ENCODE peak calls at places on chromosomes 6 and 20, in four cellular contexts. One of them, this sample, is unnamed.

GRCh38 chr20:44552950-44553908 is 29.1 kb upstream of the PKIG start:
- DNase-seq in K562: no peak
- DNase-seq in GM12878: no peak
- DNase-seq in HL-60: no peak
- DNase-seq in this sample: no peak

GRCh38 chr6:2659882-2660281 is 90.8 kb downstream of the MYLK4 start:
- DNase-seq in HL-60: no peak
- DNase-seq in GM12878: no peak
- DNase-seq in K562: no peak
- DNase-seq in this sample: no peak

GRCh38 chr6:11774392-11774791 is 4.2 kb downstream of the ADTRP start:
- DNase-seq in K562: no peak
- DNase-seq in GM12878: no peak
- DNase-seq in HL-60: no peak
- DNase-seq in this sample: no peak

GRCh38 chr20:59820204-59821041 is 113.0 kb downstream of the SYCP2 start:
- DNase-seq in K562: no peak
- DNase-seq in GM12878: no peak
- DNase-seq in HL-60: no peak
- DNase-seq in this sample: no peak

GRCh38 chr6:40232698-40233097 is 298.4 kb upstream of the MOCS1 start:
- DNase-seq in K562: no peak
- DNase-seq in HL-60: no peak
- DNase-seq in GM12878: no peak
- DNase-seq in this sample: no peak

GRCh38 chr20:60038400-60038799 is 80.2 kb downstream of the CDH26 start:
- DNase-seq in HL-60: no peak
- DNase-seq in K562: no peak
- DNase-seq in GM12878: no peak
- DNase-seq in this sample: no peak

GRCh38 chr6:149887343-149887742 is 10.6 kb downstream of the RAET1E start:
- DNase-seq in HL-60: no peak
- DNase-seq in GM12878: no peak
- DNase-seq in K562: no peak
- DNase-seq in this sample: no peak

GRCh38 chr6:46118836-46119235 is 11.0 kb upstream of the ENPP4 start:
- DNase-seq in GM12878: no peak
- DNase-seq in K562: no peak
- DNase-seq in HL-60: no peak
- DNase-seq in this sample: no peak

GRCh38 chr6:30573113-30573512 is 1.9 kb downstream of the ABCF1 start:
- DNase-seq in HL-60: no peak
- DNase-seq in GM12878: no peak
- DNase-seq in K562: no peak
- DNase-seq in this sample: no peak

GRCh38 chr6:112330071-112330876 is 16.9 kb upstream of the RFPL4B start:
- DNase-seq in K562: no peak
- DNase-seq in HL-60: no peak
- DNase-seq in GM12878: no peak
- DNase-seq in this sample: no peak

GRCh38 chr6:165205632-165206031 is 103.8 kb downstream of the C6orf118 start:
- DNase-seq in GM12878: no peak
- DNase-seq in K562: no peak
- DNase-seq in HL-60: no peak
- DNase-seq in this sample: no peak

GRCh38 chr6:33443619-33444504 is 10.5 kb upstream of the ZBTB9 start:
- DNase-seq in K562: no peak
- DNase-seq in GM12878: no peak
- DNase-seq in HL-60: no peak
- DNase-seq in this sample: no peak

GRCh38 chr20:23227976-23228375 is 122.6 kb upstream of the NXT1 start:
- DNase-seq in K562: no peak
- DNase-seq in GM12878: no peak
- DNase-seq in HL-60: no peak
- DNase-seq in this sample: no peak

GRCh38 chr20:21521596-21522478 is 8.0 kb upstream of the NKX2-2 start:
- DNase-seq in HL-60: no peak
- DNase-seq in GM12878: no peak
- DNase-seq in K562: no peak
- DNase-seq in this sample: no peak

GRCh38 chr6:45473121-45473967 is 95.6 kb upstream of the SUPT3H start:
- DNase-seq in K562: no peak
- DNase-seq in HL-60: no peak
- DNase-seq in GM12878: no peak
- DNase-seq in this sample: no peak

GRCh38 chr20:20411382-20411781 is 43.5 kb downstream of the INSM1 start:
- DNase-seq in GM12878: no peak
- DNase-seq in HL-60: no peak
- DNase-seq in K562: no peak
- DNase-seq in this sample: no peak

GRCh38 chr6:31513456-31514165 is 15.2 kb upstream of the MCCD1 start:
- DNase-seq in K562: no peak
- DNase-seq in HL-60: no peak
- DNase-seq in GM12878: no peak
- DNase-seq in this sample: no peak

GRCh38 chr20:49669601-49670189 is 44.0 kb downstream of the B4GALT5 start:
- DNase-seq in K562: no peak
- DNase-seq in GM12878: peak
- DNase-seq in HL-60: no peak
- DNase-seq in this sample: no peak

GRCh38 chr20:37518606-37519507 is 2.2 kb upstream of the NNAT start:
- DNase-seq in K562: no peak
- DNase-seq in GM12878: no peak
- DNase-seq in HL-60: no peak
- DNase-seq in this sample: no peak

GRCh38 chr20:36128463-36129176 is 25.9 kb upstream of the EPB41L1 start:
- DNase-seq in GM12878: no peak
- DNase-seq in HL-60: no peak
- DNase-seq in K562: no peak
- DNase-seq in this sample: no peak

GRCh38 chr6:108690326-108691000 is 129.7 kb downstream of the FOXO3 start:
- DNase-seq in GM12878: no peak
- DNase-seq in K562: no peak
- DNase-seq in HL-60: no peak
- DNase-seq in this sample: no peak

GRCh38 chr20:17969884-17970409 is 1.1 kb downstream of the MGME1 start:
- DNase-seq in K562: peak
- DNase-seq in GM12878: no peak
- DNase-seq in HL-60: peak
- DNase-seq in this sample: peak

GRCh38 chr6:9485992-9486391 is 928.9 kb downstream of the TFAP2A start:
- DNase-seq in HL-60: no peak
- DNase-seq in K562: no peak
- DNase-seq in GM12878: no peak
- DNase-seq in this sample: no peak

GRCh38 chr6:113924199-113924791 is 46.7 kb downstream of the HDAC2 start:
- DNase-seq in HL-60: no peak
- DNase-seq in K562: no peak
- DNase-seq in GM12878: no peak
- DNase-seq in this sample: no peak

GRCh38 chr20:32034581-32035397 is 17.3 kb upstream of the HCK start:
- DNase-seq in GM12878: no peak
- DNase-seq in HL-60: no peak
- DNase-seq in K562: no peak
- DNase-seq in this sample: no peak

GRCh38 chr6:135226537-135226936 is 45.4 kb downstream of the MYB start:
- DNase-seq in K562: no peak
- DNase-seq in GM12878: peak
- DNase-seq in HL-60: no peak
- DNase-seq in this sample: peak

GRCh38 chr20:51507357-51508036 is 35.0 kb downstream of the NFATC2 start:
- DNase-seq in GM12878: no peak
- DNase-seq in K562: no peak
- DNase-seq in HL-60: no peak
- DNase-seq in this sample: no peak

GRCh38 chr6:80988892-80989291 is 763.6 kb downstream of the TENT5A start:
- DNase-seq in GM12878: no peak
- DNase-seq in K562: no peak
- DNase-seq in HL-60: no peak
- DNase-seq in this sample: no peak

GRCh38 chr6:75158176-75158575 is 47.7 kb downstream of the COL12A1 start:
- DNase-seq in K562: no peak
- DNase-seq in GM12878: no peak
- DNase-seq in HL-60: no peak
- DNase-seq in this sample: no peak

GRCh38 chr6:169188051-169188863 is 65.4 kb downstream of the THBS2 start:
- DNase-seq in GM12878: no peak
- DNase-seq in HL-60: no peak
- DNase-seq in K562: no peak
- DNase-seq in this sample: no peak
- TF ChIP-seq SPI1 in GM12878: no peak
- TF ChIP-seq SPI1 in HL-60: no peak
- TF ChIP-seq SPI1 in K562: no peak
- TF ChIP-seq SPI1 in this sample: no peak

DNA sequence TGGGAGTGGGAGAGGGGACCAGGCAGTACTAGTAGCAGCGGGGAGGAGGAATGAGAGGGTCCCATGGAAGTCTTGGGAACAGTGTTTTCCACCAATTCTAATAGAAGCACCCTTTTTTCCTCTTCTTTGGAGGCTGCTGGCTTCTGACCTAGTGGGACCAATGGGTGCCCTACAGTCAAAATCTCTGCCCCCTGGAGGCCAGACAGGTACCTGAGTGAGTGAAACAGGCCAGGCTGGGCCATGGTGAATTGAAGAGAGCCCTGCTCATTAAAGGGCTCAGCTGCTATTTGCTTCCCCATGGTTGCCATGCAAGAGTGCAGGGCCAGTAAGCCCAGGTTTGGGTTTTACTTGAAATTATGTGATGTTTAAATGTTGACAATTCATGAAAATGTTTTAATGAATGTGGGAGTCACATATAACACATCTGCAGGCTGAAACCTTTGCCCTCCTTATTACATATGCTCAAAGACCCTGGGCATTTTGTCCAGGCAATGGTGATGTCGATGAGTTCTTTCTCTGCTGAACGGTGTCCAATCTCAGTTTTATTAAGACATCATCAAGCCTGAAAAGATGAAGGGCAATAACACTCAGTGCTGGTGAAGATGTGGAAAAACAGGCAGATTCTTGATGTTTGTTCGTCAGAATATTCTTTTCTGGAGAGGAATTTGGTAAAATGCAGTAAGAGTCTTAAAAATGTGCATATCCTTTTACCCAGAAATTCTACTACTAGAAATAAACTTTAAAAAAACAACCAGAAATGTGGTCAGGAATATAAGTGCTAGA is 42.3 kb upstream of the OCSTAMP start:
- DNase-seq in GM12878: no peak
- DNase-seq in K562: no peak
- DNase-seq in HL-60: no peak
- DNase-seq in this sample: no peak
- TF ChIP-seq SPI1 in GM12878: no peak
- TF ChIP-seq SPI1 in K562: no peak
- TF ChIP-seq SPI1 in HL-60: no peak
- TF ChIP-seq SPI1 in this sample: no peak

DNA sequence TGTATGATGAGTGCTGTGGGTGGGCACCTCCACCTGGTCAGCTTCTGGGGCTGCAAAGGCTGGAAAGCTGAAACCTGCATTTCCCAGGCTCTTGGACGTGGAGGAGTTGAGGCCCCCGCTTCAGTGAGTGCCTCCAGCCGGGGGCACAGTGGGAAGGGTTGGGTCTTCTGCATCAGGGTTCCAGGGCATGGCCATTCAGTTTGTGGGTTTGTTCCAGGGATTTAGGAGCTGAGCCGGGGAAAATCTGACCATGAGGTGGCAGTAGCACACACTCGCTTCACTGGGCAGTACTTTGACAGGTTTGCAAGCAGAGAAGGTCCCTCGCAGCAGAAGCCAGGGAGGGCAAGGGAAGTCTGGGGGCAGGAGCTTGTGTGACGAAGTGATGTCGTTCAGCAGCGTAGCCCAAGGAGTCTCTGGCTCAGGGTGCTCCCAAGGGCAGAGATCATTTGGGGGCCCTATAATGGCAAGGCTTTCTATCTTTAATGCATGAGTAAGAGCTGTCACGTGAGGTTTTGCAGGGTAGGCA is 69.5 kb upstream of the SULF2 start:
- DNase-seq in HL-60: peak
- DNase-seq in GM12878: no peak
- DNase-seq in K562: peak
- DNase-seq in this sample: no peak
- TF ChIP-seq SPI1 in HL-60: no peak
- TF ChIP-seq SPI1 in GM12878: no peak
- TF ChIP-seq SPI1 in K562: no peak
- TF ChIP-seq SPI1 in this sample: no peak

GRCh38 chr6:116126032-116126431 is at the start of gene COL10A1:
- DNase-seq in GM12878: no peak
- DNase-seq in HL-60: no peak
- DNase-seq in K562: no peak
- DNase-seq in this sample: no peak
- TF ChIP-seq SPI1 in GM12878: no peak
- TF ChIP-seq SPI1 in HL-60: no peak
- TF ChIP-seq SPI1 in K562: no peak
- TF ChIP-seq SPI1 in this sample: no peak

GRCh38 chr6:14540276-14540675 is 422.7 kb downstream of the CD83 start:
- DNase-seq in K562: no peak
- DNase-seq in HL-60: no peak
- DNase-seq in GM12878: no peak
- DNase-seq in this sample: no peak
- TF ChIP-seq SPI1 in K562: no peak
- TF ChIP-seq SPI1 in HL-60: no peak
- TF ChIP-seq SPI1 in GM12878: no peak
- TF ChIP-seq SPI1 in this sample: no peak

DNA sequence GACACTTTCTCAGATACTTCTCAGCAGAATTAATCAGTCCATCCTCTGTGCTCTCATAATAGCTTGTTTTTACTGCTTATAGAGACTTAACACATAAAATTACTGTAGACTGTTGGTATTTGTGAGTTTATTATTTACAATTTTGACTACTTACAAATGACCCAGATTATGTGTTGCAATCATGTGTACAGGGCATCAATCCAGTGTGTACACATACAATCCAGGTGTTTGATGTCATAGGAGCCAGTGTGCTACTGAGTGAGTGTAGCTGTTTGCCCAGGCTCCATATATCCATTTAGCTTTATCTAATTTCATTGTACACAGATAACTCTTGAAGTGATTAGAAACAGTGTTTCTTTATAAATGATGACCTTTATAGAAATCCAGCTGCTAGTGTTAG is 31.3 kb downstream of the TRMT11 start:
- DNase-seq in K562: no peak
- DNase-seq in GM12878: no peak
- DNase-seq in HL-60: no peak
- DNase-seq in this sample: no peak
- TF ChIP-seq SPI1 in K562: no peak
- TF ChIP-seq SPI1 in GM12878: no peak
- TF ChIP-seq SPI1 in HL-60: no peak
- TF ChIP-seq SPI1 in this sample: no peak

GRCh38 chr6:26172496-26172958 is 85.3 kb downstream of the HFE start:
- DNase-seq in HL-60: peak
- DNase-seq in K562: no peak
- DNase-seq in GM12878: no peak
- DNase-seq in this sample: no peak

GRCh38 chr6:26179675-26180074 is 92.4 kb downstream of the HFE start:
- DNase-seq in GM12878: no peak
- DNase-seq in HL-60: no peak
- DNase-seq in K562: no peak
- DNase-seq in this sample: no peak

GRCh38 chr6:26175033-26175427 is 87.8 kb downstream of the HFE start:
- DNase-seq in HL-60: no peak
- DNase-seq in GM12878: no peak
- DNase-seq in K562: no peak
- DNase-seq in this sample: no peak

GRCh38 chr6:26173836-26174144 is 86.6 kb downstream of the HFE start:
- DNase-seq in HL-60: no peak
- DNase-seq in K562: no peak
- DNase-seq in GM12878: no peak
- DNase-seq in this sample: no peak

GRCh38 chr6:26175428-26176181 is 88.4 kb downstream of the HFE start:
- DNase-seq in HL-60: peak
- DNase-seq in GM12878: no peak
- DNase-seq in K562: peak
- DNase-seq in this sample: no peak
- TF ChIP-seq SPI1 in HL-60: no peak
- TF ChIP-seq SPI1 in GM12878: no peak
- TF ChIP-seq SPI1 in K562: no peak
- TF ChIP-seq SPI1 in this sample: no peak